ENCODE peak calls at places on chromosomes 12 and 14, in six cellular contexts. J is body of pancreas; X is ovary; T is activated gamma-delta T cell treated with anti-CD3 and anti-CD28 coated beads, Interleukin-2, amount 50 U/mL, for 16 hours; D is COR-L47; R is Right ventricle myocardium superior. Y is an unnamed sample.

GRCh38 chr12:122886851-122887816 is 8.8 kb downstream of the VPS37B start:
- DNase-seq in X (no peak), T (no peak), R (no peak), D (no peak), J (peak), Y (no peak)

GRCh38 chr12:121499929-121500793 is 80.7 kb downstream of the KDM2B start:
- DNase-seq in D (peak), X (peak), R (peak), J (peak), T (peak), Y (peak)

GRCh38 chr12:22687677-22688076 is 62.7 kb downstream of the ETNK1 start:
- DNase-seq in R (no peak), J (no peak), X (no peak), D (no peak), T (no peak), Y (no peak)

GRCh38 chr14:30996892-30997659 is 28.4 kb upstream of the AP4S1 start:
- DNase-seq in J (no peak), R (no peak), T (no peak), X (no peak), D (no peak), Y (no peak)

GRCh38 chr14:91059576-91060471 is 617 bp downstream of the RPS6KA5 start:
- DNase-seq in J (peak), T (peak), R (peak), D (peak), X (peak), Y (peak)

GRCh38 chr14:102525213-102526143 is 15.9 kb upstream of the ANKRD9 start:
- DNase-seq in D (peak), T (no peak), X (no peak), R (no peak), J (peak), Y (peak)

GRCh38 chr12:132194056-132194455 is 49.8 kb downstream of the NOC4L start:
- DNase-seq in R (no peak), X (no peak), T (no peak), D (no peak), J (no peak), Y (no peak)

GRCh38 chr12:68321140-68321539 is 11.0 kb downstream of the MDM1 start:
- DNase-seq in D (no peak), X (no peak), J (no peak), R (no peak), T (no peak), Y (no peak)

GRCh38 chr12:14716848-14717444 is 20.5 kb upstream of the GUCY2C start:
- DNase-seq in X (no peak), R (no peak), J (peak), D (no peak), T (peak), Y (no peak)

GRCh38 chr14:50607181-50607580 is 47.2 kb downstream of the ATL1 start:
- DNase-seq in J (no peak), D (no peak), X (no peak), R (no peak), T (no peak), Y (no peak)

GRCh38 chr12:119036878-119037493 is 55.6 kb downstream of the SRRM4 start:
- DNase-seq in R (no peak), X (no peak), T (no peak), D (peak), J (peak), Y (no peak)

GRCh38 chr12:52494518-52494917 is 1.5 kb upstream of the KRT6A start:
- DNase-seq in R (peak), T (no peak), D (no peak), J (peak), X (peak), Y (no peak)